ENCODE peak calls at places on chromosomes 12 and 14, in seven cellular contexts. Z is testis, L is heart right ventricle, X is prostate gland, V is cardiac muscle cell, F is IMR-90, U is upper lobe of right lung. M is an unnamed sample. For H3K4me1, the result is how much of the 10 kb centered on the place peaks cover.

GRCh38 chr12:71694099-71694820 is 8.4 kb downstream of the TMEM19 start:
- DNase-seq in F (no peak), L (no peak), V (peak), U (no peak), X (no peak), Z (no peak), M (no peak)

GRCh38 chr14:104110491-104111209 is 25.1 kb downstream of the ASPG start:
- DNase-seq in X (no peak), U (peak), V (no peak), F (no peak), L (no peak), Z (no peak), M (peak)

GRCh38 chr12:726281-727140 is 25.9 kb upstream of the WNK1 start:
- DNase-seq in L (no peak), V (no peak), F (peak), Z (no peak), X (no peak), U (no peak), M (no peak)

GRCh38 chr12:107400686-107401447 is 284.7 kb upstream of the PWP1 start:
- DNase-seq in V (no peak), F (peak), U (no peak), Z (no peak), X (no peak), L (no peak), M (no peak)

GRCh38 chr12:106999444-106999843 is 12.5 kb upstream of the MTERF2 start:
- DNase-seq in L (no peak), V (no peak), X (no peak), F (no peak), Z (no peak), U (no peak), M (no peak)

GRCh38 chr12:91111366-91112321 is at the start of gene LUM:
- DNase-seq in U (no peak), V (peak), X (no peak), Z (peak), F (peak), L (peak), M (no peak)

GRCh38 chr14:70052990-70053389 is 135.8 kb downstream of the SLC8A3 start:
- DNase-seq in U (no peak), Z (peak), L (no peak), F (peak), V (peak), X (no peak), M (no peak)

GRCh38 chr14:77880056-77880455 is 80.1 kb downstream of the ADCK1 start:
- DNase-seq in Z (no peak), X (no peak), V (no peak), F (no peak), L (no peak), U (no peak), M (no peak)

GRCh38 chr14:20667957-20668356 is 16.4 kb upstream of the RNASE4 start:
- DNase-seq in Z (no peak), F (no peak), L (no peak), U (no peak), V (no peak), X (no peak), M (no peak)

GRCh38 chr14:87888136-87888999 is 104.6 kb downstream of the GALC start:
- DNase-seq in L (peak), U (no peak), X (no peak), Z (peak), F (no peak), V (peak), M (no peak)

GRCh38 chr14:52895000-52895399 is 55.9 kb downstream of the FERMT2 start:
- DNase-seq in Z (no peak), U (no peak), F (peak), L (no peak), V (no peak), X (no peak), M (no peak)

GRCh38 chr14:79543966-79544365 is 667.3 kb downstream of the DIO2 start:
- DNase-seq in V (peak), L (no peak), F (peak), X (peak), Z (peak), U (no peak), M (no peak)
- TF ChIP-seq CTCF in V (peak), L (peak), F (peak), X (peak), Z (no peak), U (peak), M (no peak)

GRCh38 chr14:76419399-76419798 is 43.5 kb downstream of the ESRRB start:
- DNase-seq in F (no peak), X (no peak), V (no peak), Z (no peak), L (no peak), U (no peak), M (no peak)

GRCh38 chr14:76413106-76413961 is 37.4 kb downstream of the ESRRB start:
- DNase-seq in F (no peak), X (no peak), Z (no peak), L (no peak), V (no peak), U (no peak), M (no peak)

GRCh38 chr14:76412501-76412900 is 36.6 kb downstream of the ESRRB start:
- DNase-seq in X (no peak), F (no peak), V (no peak), L (no peak), U (no peak), Z (no peak), M (no peak)

GRCh38 chr14:76408877-76409276 is 32.9 kb downstream of the ESRRB start:
- DNase-seq in V (no peak), X (no peak), L (no peak), F (no peak), U (no peak), Z (no peak), M (no peak)

DNA sequence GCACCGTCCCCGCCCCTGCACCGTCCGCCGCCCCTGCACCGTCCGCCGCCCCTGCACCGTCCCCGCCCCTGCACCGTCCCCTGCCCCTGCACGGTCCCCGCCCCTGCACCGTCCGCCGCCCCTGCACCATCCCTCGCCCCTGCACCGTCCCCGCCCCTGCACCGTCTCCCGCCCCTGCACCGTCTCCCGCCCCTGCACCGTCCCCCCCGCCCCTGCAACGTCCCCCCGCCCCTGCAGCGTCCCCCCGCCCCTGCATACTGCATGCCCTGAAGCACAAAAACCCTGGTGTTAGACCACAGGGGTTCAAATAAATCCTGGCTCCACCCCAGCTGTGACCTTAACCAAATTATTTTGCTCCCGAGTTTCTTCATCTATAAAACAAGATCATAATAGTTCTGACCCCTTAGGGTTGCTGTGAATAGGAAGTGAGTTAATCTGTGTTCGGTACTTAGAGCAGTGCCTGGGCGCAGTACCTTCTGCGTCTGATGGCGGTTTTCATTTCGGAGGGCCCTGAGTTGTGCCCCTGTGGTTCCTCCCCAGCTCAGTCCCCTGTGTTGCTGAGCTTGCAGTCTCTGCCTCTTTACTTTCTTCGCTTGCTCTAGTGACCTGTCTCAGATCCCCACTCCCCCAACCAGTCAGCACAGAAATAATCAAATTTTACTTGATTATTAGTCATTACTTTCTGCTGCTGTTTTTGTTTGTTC is 38.2 kb downstream of the ESRRB start:
- DNase-seq in F (no peak), U (no peak), V (no peak), L (no peak), Z (no peak), X (no peak), M (no peak)
- H3K4me3 ChIP-seq in F (no peak), U (no peak), V (no peak), L (no peak), Z (no peak), X (no peak), M (no peak)

GRCh38 chr12:57150400-57150799 is 3.0 kb upstream of the LRP1-AS start:
- DNase-seq in L (no peak), X (no peak), F (no peak), V (no peak), Z (no peak), U (no peak), M (no peak)
- H3K4me1 ChIP-seq in L (half or more), X (under half), F (half or more), V (under half), Z (half or more), U (half or more), M (under half)

DNA sequence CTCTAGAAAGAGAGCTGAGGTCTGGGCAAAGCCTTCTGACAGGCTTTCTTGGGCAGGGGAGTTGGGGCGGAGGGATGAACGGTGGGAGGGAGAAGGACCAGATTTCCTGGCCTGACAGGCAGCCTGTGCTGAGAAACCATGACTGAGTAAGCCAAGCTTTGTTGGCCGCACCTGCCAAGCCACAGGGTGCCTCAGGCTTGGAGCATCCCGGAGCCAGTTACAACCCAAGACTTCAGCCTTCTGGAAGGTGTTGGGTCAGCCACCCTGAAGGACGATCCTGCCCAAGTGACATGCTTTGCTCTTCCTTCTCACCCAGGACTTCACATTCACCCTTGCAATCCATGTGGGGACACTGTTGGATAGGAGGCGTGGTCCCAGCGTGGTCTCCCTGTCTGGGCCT is 21.0 kb upstream of the AQP2 start:
- DNase-seq in F (no peak), X (no peak), U (peak), L (no peak), Z (no peak), V (no peak), M (no peak)
- TF ChIP-seq CTCF in F (no peak), X (no peak), U (no peak), L (no peak), Z (no peak), V (no peak), M (no peak)

DNA sequence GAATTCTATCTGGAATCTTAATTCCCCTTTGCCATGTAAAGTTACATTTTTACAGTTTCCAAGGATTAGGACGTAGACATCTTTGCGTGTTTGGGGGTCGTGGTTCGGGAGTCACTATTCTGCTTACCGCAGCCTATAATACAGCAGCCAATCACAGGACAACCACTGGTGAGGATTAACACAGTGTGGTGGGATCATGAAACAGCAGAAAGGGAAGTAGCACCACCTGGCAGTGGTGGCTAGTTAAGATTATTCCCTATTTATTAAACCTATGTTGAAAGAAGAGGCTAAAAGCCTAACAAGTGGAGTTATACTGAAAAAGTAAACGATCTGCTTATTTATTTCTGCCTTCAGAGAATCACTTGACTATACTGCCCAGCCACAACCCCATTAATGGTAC is 71.7 kb downstream of the IPO8 start:
- DNase-seq in Z (no peak), X (no peak), F (no peak), L (no peak), U (no peak), V (no peak), M (no peak)
- H3K4me3 ChIP-seq in Z (no peak), X (no peak), F (no peak), L (no peak), U (no peak), V (no peak), M (no peak)

GRCh38 chr12:104748356-104748755 is 209.7 kb downstream of the SLC41A2 start:
- DNase-seq in V (no peak), F (no peak), Z (no peak), L (no peak), X (no peak), U (no peak), M (no peak)
- H3K4me1 ChIP-seq in V (under half), F (under half), Z (under half), L (under half), X (under half), U (under half), M (under half)

M was measured in pancreas.